ENCODE peak calls at places on chromosomes 12 and 14, in six cellular contexts. U, V, W, E, T and J are unnamed samples.

GRCh38 chr12:75208851-75209781 is 523 bp downstream of the KCNC2 start:
- DNase-seq in U (no peak), V (no peak), W (no peak), E (peak; percentile 10), T (peak; percentile 32), J (peak; percentile 3)

GRCh38 chr12:91931110-91931509 is 214.5 kb downstream of the BTG1 start:
- DNase-seq in U (peak; percentile 79), V (no peak), W (no peak), E (peak; percentile 41), T (no peak), J (no peak)

GRCh38 chr14:58699656-58700055 is 61.9 kb downstream of the DACT1 start:
- DNase-seq in U (no peak), V (no peak), W (no peak), E (no peak), T (no peak), J (peak; percentile 75)

GRCh38 chr12:71958457-71958856 is 19.8 kb downstream of the TPH2 start:
- DNase-seq in U (no peak), V (no peak), W (no peak), E (no peak), T (no peak), J (no peak)

GRCh38 chr12:1801285-1801975 is 18.9 kb upstream of the LRTM2 start:
- DNase-seq in U (no peak), V (no peak), W (no peak), E (no peak), T (no peak), J (no peak)

GRCh38 chr14:74403619-74404417 is 22.2 kb downstream of the SYNDIG1L start:
- DNase-seq in U (no peak), V (no peak), W (no peak), E (no peak), T (no peak), J (no peak)

GRCh38 chr12:44465139-44465538 is 411.0 kb downstream of the NELL2 start:
- DNase-seq in U (no peak), V (no peak), W (no peak), E (no peak), T (no peak), J (no peak)

GRCh38 chr12:12645485-12645884 is 33.8 kb downstream of the CREBL2 start:
- DNase-seq in U (peak; percentile 36), V (no peak), W (no peak), E (peak; percentile 43), T (peak; percentile 7), J (peak; percentile 39)

GRCh38 chr14:103830511-103831270 is 16.7 kb downstream of the PPP1R13B start:
- DNase-seq in U (no peak), V (no peak), W (no peak), E (no peak), T (no peak), J (no peak)

GRCh38 chr14:36105401-36105800 is 71.1 kb downstream of the PTCSC3 start:
- DNase-seq in U (peak; percentile 16), V (no peak), W (no peak), E (no peak), T (peak; percentile 86), J (no peak)

GRCh38 chr12:19431407-19432308 is 7.6 kb upstream of the AEBP2 start:
- DNase-seq in U (peak; percentile 24), V (no peak), W (no peak), E (peak; percentile 89), T (no peak), J (peak; percentile 6)

GRCh38 chr12:104620761-104621531 is 164.2 kb downstream of the CHST11 start:
- DNase-seq in U (no peak), V (no peak), W (no peak), E (no peak), T (no peak), J (no peak)

GRCh38 chr12:15772405-15773018 is 16.7 kb downstream of the EPS8 start:
- DNase-seq in U (peak; percentile 67), V (no peak), W (no peak), E (peak; percentile 49), T (no peak), J (peak; percentile 40)

GRCh38 chr12:102769323-102769916 is 147.6 kb downstream of the PAH start:
- DNase-seq in U (peak; percentile 61), V (no peak), W (no peak), E (peak; percentile 72), T (peak; percentile 79), J (peak; percentile 46)

GRCh38 chr12:53174881-53175491 is 5.5 kb upstream of the ZNF740 start:
- DNase-seq in U (no peak), V (no peak), W (no peak), E (peak; percentile 45), T (peak; percentile 74), J (peak; percentile 44)

GRCh38 chr14:54722791-54723432 is 156.0 kb downstream of the SAMD4A start:
- DNase-seq in U (peak; percentile 21), V (no peak), W (no peak), E (peak; percentile 17), T (no peak), J (peak; percentile 64)

GRCh38 chr12:6229823-6230222 is 29.6 kb downstream of the CD9 start:
- DNase-seq in U (peak; percentile 43), V (no peak), W (no peak), E (peak; percentile 86), T (no peak), J (peak; percentile 87)

GRCh38 chr14:77641534-77642341 is 25.3 kb upstream of the SPTLC2 start:
- DNase-seq in U (peak; percentile 71), V (peak; percentile 39), W (peak; percentile 61), E (peak; percentile 68), T (no peak), J (peak; percentile 65)

GRCh38 chr12:70007687-70008086 is 182.7 kb downstream of the MYRFL start:
- DNase-seq in U (peak; percentile 30), V (no peak), W (no peak), E (no peak), T (no peak), J (no peak)

GRCh38 chr14:76922599-76922998 is 96.4 kb downstream of the LRRC74A start:
- DNase-seq in U (no peak), V (no peak), W (no peak), E (peak; percentile 20), T (no peak), J (peak; percentile 46)